ENCODE peak calls at places on chromosomes 13 and 19, in nine cellular contexts. E, Z, Q, W, X, U, K, H and D are unnamed samples.

GRCh38 chr13:41383400-41383799 is 72.3 kb downstream of the NAA16 start:
- DNase-seq in Q (no peak), E (no peak), K (no peak), X (no peak), W (no peak), Z (no peak), U (no peak), H (no peak), D (no peak)

GRCh38 chr13:102273111-102273510 is 128.7 kb downstream of the FGF14 start:
- DNase-seq in Z (no peak), W (no peak), K (no peak), H (no peak), U (no peak), Q (no peak), X (no peak), E (no peak), D (no peak)

GRCh38 chr13:50015263-50015662 is at the start of gene KCNRG:
- DNase-seq in W (no peak), H (no peak), U (no peak), X (no peak), Q (no peak), K (no peak), Z (no peak), E (no peak), D (no peak)

GRCh38 chr13:50744261-50744660 is 99.2 kb downstream of the DLEU7 start:
- DNase-seq in E (no peak), W (no peak), K (no peak), X (no peak), Q (no peak), U (no peak), H (no peak), Z (no peak), D (no peak)

GRCh38 chr13:33138441-33138840 is 122.2 kb downstream of the KL start:
- DNase-seq in X (no peak), Z (no peak), Q (no peak), K (no peak), H (no peak), U (no peak), W (no peak), E (no peak), D (no peak)

GRCh38 chr13:46530084-46530935 is 22.7 kb upstream of the LRCH1 start:
- DNase-seq in X (no peak), K (no peak), Q (no peak), W (no peak), H (no peak), Z (no peak), E (no peak), U (no peak), D (no peak)

GRCh38 chr13:31891472-31891871 is 140.1 kb upstream of the FRY start:
- DNase-seq in H (no peak), U (no peak), W (no peak), E (no peak), Z (no peak), Q (no peak), K (no peak), X (no peak), D (no peak)

GRCh38 chr19:39867952-39868351 is 21.8 kb upstream of the FBL start:
- DNase-seq in Q (no peak), U (no peak), H (no peak), E (no peak), X (no peak), Z (no peak), K (no peak), W (no peak), D (no peak)

GRCh38 chr13:26589754-26590153 is 32.3 kb downstream of the WASF3 start:
- DNase-seq in E (no peak), U (no peak), W (no peak), Q (no peak), H (no peak), K (peak), X (no peak), Z (no peak), D (no peak)

GRCh38 chr13:44050450-44051063 is 170.9 kb downstream of the LACC1 start:
- DNase-seq in X (no peak), H (no peak), U (peak), Z (no peak), E (peak), W (peak), Q (no peak), K (peak), D (no peak)

GRCh38 chr13:32734511-32734910 is 148.3 kb downstream of the PDS5B start:
- DNase-seq in Z (no peak), U (no peak), X (no peak), H (no peak), Q (no peak), W (no peak), E (no peak), K (no peak), D (peak)

GRCh38 chr19:6753178-6754031 is 13.8 kb downstream of the SH2D3A start:
- DNase-seq in Z (peak), Q (peak), U (peak), H (peak), K (peak), E (no peak), X (peak), W (no peak), D (no peak)

GRCh38 chr13:75326173-75327131 is 155.5 kb downstream of the TBC1D4 start:
- DNase-seq in X (no peak), H (no peak), Z (no peak), E (no peak), Q (no peak), U (no peak), K (no peak), W (no peak), D (no peak)

GRCh38 chr19:35350591-35350990 is 2.9 kb downstream of the FFAR1 start:
- DNase-seq in Z (no peak), H (no peak), Q (no peak), E (no peak), W (no peak), U (no peak), K (no peak), X (no peak), D (no peak)

GRCh38 chr19:2616741-2617392 is 85.6 kb downstream of the GNG7 start:
- DNase-seq in U (no peak), H (no peak), K (peak), Q (no peak), X (no peak), E (no peak), W (no peak), Z (no peak), D (no peak)

GRCh38 chr13:25067054-25067453 is 28.9 kb upstream of the PABPC3 start:
- DNase-seq in U (no peak), H (no peak), Z (no peak), E (no peak), Q (no peak), X (no peak), W (no peak), K (no peak), D (no peak)

GRCh38 chr19:41703602-41704293 is 4.7 kb upstream of the CEACAM5 start:
- DNase-seq in Q (no peak), K (no peak), E (no peak), X (no peak), Z (no peak), U (no peak), H (peak), W (no peak), D (no peak)

GRCh38 chr13:40673061-40673397 is 6.6 kb upstream of the FOXO1 start:
- DNase-seq in E (no peak), X (no peak), K (no peak), W (no peak), Q (no peak), U (no peak), H (no peak), Z (no peak), D (no peak)

GRCh38 chr19:43782689-43783231 is 2.0 kb upstream of the KCNN4 start:
- DNase-seq in Q (no peak), W (no peak), X (no peak), H (no peak), Z (no peak), K (no peak), E (no peak), U (no peak), D (peak)

GRCh38 chr19:41134616-41135015 is 20.4 kb downstream of the CYP2F1 start:
- DNase-seq in H (no peak), K (no peak), U (no peak), Q (no peak), W (no peak), E (no peak), X (no peak), Z (no peak), D (no peak)

GRCh38 chr19:54316746-54317107 is 3.8 kb upstream of the LILRA5 start:
- DNase-seq in K (no peak), Q (no peak), H (no peak), W (no peak), E (no peak), X (no peak), U (no peak), Z (no peak), D (no peak)

GRCh38 chr19:18456974-18457373 is 19.0 kb upstream of the ISYNA1 start:
- DNase-seq in E (no peak), Z (no peak), Q (peak), K (no peak), W (no peak), H (peak), X (peak), U (no peak), D (no peak)

GRCh38 chr13:111973186-111974064 is 93.5 kb upstream of the SOX1 start:
- DNase-seq in Q (no peak), Z (no peak), U (no peak), H (no peak), X (no peak), E (no peak), W (no peak), K (no peak), D (no peak)

GRCh38 chr13:44231786-44232516 is 141.7 kb upstream of the SERP2 start:
- DNase-seq in H (peak), Q (peak), W (peak), X (peak), E (no peak), U (peak), K (no peak), Z (peak), D (peak)

GRCh38 chr19:42512130-42512636 is 16.1 kb downstream of the CEACAM1 start:
- DNase-seq in E (no peak), U (no peak), W (no peak), Z (no peak), X (no peak), H (no peak), Q (no peak), K (no peak), D (no peak)